ENCODE peak calls at places on chromosomes 6 and 20, in ten cellular contexts. C, I, H, Z, Q, W, G, V, J and P are unnamed samples. For H3K4me1, the result is how much of the 10 kb centered on the place peaks cover.

GRCh38 chr6:32858194-32858593 is 4.2 kb downstream of the PSMB9 start:
- DNase-seq in C (no peak), I (no peak), H (no peak), Z (no peak), Q (no peak), W (no peak), G (no peak), V (no peak), J (no peak), P (no peak)

GRCh38 chr6:14824835-14825223 is 421.0 kb upstream of the JARID2 start:
- DNase-seq in C (no peak), I (no peak), H (no peak), Z (no peak), Q (no peak), W (no peak), G (no peak), V (no peak), J (no peak), P (no peak)

GRCh38 chr20:31856516-31856915 is 11.1 kb upstream of the FOXS1 start:
- DNase-seq in C (no peak), I (no peak), H (no peak), Z (no peak), Q (no peak), W (no peak), G (no peak), V (no peak), J (no peak), P (no peak)

GRCh38 chr6:145891126-145891525 is 73.0 kb downstream of the SHPRH start:
- DNase-seq in C (peak), I (no peak), H (no peak), Z (no peak), Q (no peak), W (no peak), G (no peak), V (no peak), J (no peak), P (no peak)

GRCh38 chr20:17614176-17614811 is 44.4 kb downstream of the DSTN start:
- DNase-seq in C (peak), I (peak), H (no peak), Z (peak), Q (no peak), W (peak), G (peak), V (no peak), J (no peak), P (peak)

GRCh38 chr6:37024665-37025337 is 19.3 kb downstream of the FGD2 start:
- DNase-seq in C (peak), I (peak), H (peak), Z (no peak), Q (peak), W (no peak), G (no peak), V (no peak), J (no peak), P (no peak)

GRCh38 chr20:20734475-20734948 is 22.1 kb upstream of the RALGAPA2 start:
- DNase-seq in C (no peak), I (no peak), H (no peak), Z (no peak), Q (no peak), W (no peak), G (no peak), V (no peak), J (no peak), P (no peak)

GRCh38 chr20:38139156-38139912 is 25.7 kb downstream of the TGM2 start:
- DNase-seq in C (no peak), I (no peak), H (no peak), Z (no peak), Q (no peak), W (no peak), G (no peak), V (no peak), J (no peak), P (peak)

GRCh38 chr6:140051521-140052455 is 677.3 kb upstream of the CITED2 start:
- DNase-seq in C (peak), I (no peak), H (peak), Z (no peak), Q (no peak), W (no peak), G (no peak), V (no peak), J (no peak), P (no peak)

GRCh38 chr6:52538252-52538905 is 38.5 kb downstream of the TRAM2 start:
- DNase-seq in C (peak), I (no peak), H (no peak), Z (no peak), Q (no peak), W (no peak), G (no peak), V (no peak), J (no peak), P (no peak)

GRCh38 chr6:170271771-170272314 is 19.0 kb downstream of the DLL1 start:
- DNase-seq in C (no peak), I (no peak), H (no peak), Z (peak), Q (no peak), W (no peak), G (peak), V (no peak), J (peak), P (peak)

GRCh38 chr6:29797120-29797519 is 30.5 kb upstream of the HLA-G start:
- DNase-seq in C (peak), I (no peak), H (peak), Z (no peak), Q (no peak), W (no peak), G (no peak), V (no peak), J (no peak), P (no peak)

GRCh38 chr6:118263929-118264486 is 284.1 kb upstream of the PLN start:
- DNase-seq in C (peak), I (no peak), H (peak), Z (no peak), Q (peak), W (no peak), G (no peak), V (no peak), J (peak), P (no peak)

GRCh38 chr6:157107915-157108651 is 215.2 kb downstream of the TMEM242 start:
- DNase-seq in C (peak), I (no peak), H (peak), Z (no peak), Q (no peak), W (no peak), G (no peak), V (no peak), J (no peak), P (no peak)

GRCh38 chr6:166640342-166641043 is 13.4 kb upstream of the RPS6KA2 start:
- DNase-seq in C (no peak), I (no peak), H (no peak), Z (no peak), Q (no peak), W (no peak), G (no peak), V (peak), J (no peak), P (no peak)

GRCh38 chr6:144659202-144659731 is 374.1 kb downstream of the UTRN start:
- DNase-seq in C (peak), I (peak), H (no peak), Z (peak), Q (no peak), W (no peak), G (no peak), V (no peak), J (no peak), P (no peak)

GRCh38 chr6:80022803-80023202 is 18.4 kb downstream of the TTK start:
- DNase-seq in C (peak), I (no peak), H (no peak), Z (no peak), Q (no peak), W (no peak), G (no peak), V (no peak), J (no peak), P (no peak)

GRCh38 chr20:15515706-15516105 is 1057.5 kb downstream of the KIF16B start:
- DNase-seq in C (no peak), I (no peak), H (peak), Z (no peak), Q (no peak), W (no peak), G (no peak), V (no peak), J (no peak), P (no peak)

GRCh38 chr20:35773154-35773751 is 1.4 kb downstream of the PHF20 start:
- DNase-seq in C (peak), I (peak), H (peak), Z (no peak), Q (no peak), W (no peak), G (peak), V (peak), J (peak), P (no peak)
- H3K4me1 ChIP-seq in C (under half), I (under half), H (under half), Z (under half), Q (under half), W (under half), G (half or more), V (under half), J (half or more), P (under half)

GRCh38 chr6:138104618-138105213 is 2.5 kb downstream of the PERP start:
- DNase-seq in C (no peak), I (no peak), H (no peak), Z (no peak), Q (no peak), W (no peak), G (no peak), V (no peak), J (no peak), P (no peak)
- H3K4me3 ChIP-seq in C (no peak), I (peak), H (peak), Z (no peak), Q (no peak), W (no peak), G (no peak), V (no peak), J (no peak), P (peak)

DNA sequence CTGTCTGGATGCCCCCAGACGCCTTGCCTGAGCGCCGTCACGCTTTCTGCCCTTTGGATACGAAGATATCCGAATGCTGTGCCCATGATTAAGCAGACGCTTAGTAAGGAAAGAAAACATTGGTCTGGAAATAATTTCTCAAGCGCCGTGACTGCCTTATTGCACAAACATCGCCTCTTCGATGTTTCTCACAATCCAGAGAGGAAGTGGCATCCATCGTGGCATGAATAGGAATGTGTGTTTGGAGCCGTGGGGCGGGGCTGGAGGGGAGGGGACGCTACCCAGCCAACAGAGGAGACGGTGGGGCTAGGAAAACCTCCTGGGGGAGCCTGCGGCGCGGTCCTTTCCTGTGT is 564 bp upstream of the PPP1R14C start:
- DNase-seq in C (peak), I (peak), H (peak), Z (no peak), Q (no peak), W (no peak), G (no peak), V (peak), J (no peak), P (no peak)
- H3K4me1 ChIP-seq in C (under half), I (under half), H (under half), Z (under half), Q (under half), W (under half), G (under half), V (under half), J (under half), P (under half)

GRCh38 chr20:62924567-62925419 is 1.5 kb downstream of the DIDO1 start:
- DNase-seq in C (peak), I (peak), H (peak), Z (no peak), Q (no peak), W (no peak), G (peak), V (no peak), J (no peak), P (peak)
- H3K4me3 ChIP-seq in C (peak), I (peak), H (peak), Z (peak), Q (peak), W (peak), G (peak), V (peak), J (peak), P (peak)

GRCh38 chr6:125804264-125804663 is 13.5 kb downstream of the NCOA7 start:
- DNase-seq in C (no peak), I (no peak), H (no peak), Z (no peak), Q (no peak), W (no peak), G (no peak), V (no peak), J (no peak), P (no peak)
- H3K4me1 ChIP-seq in C (under half), I (under half), H (under half), Z (under half), Q (under half), W (under half), G (under half), V (under half), J (half or more), P (under half)

GRCh38 chr6:3788408-3789017 is 37.0 kb upstream of the PXDC1 start:
- DNase-seq in C (peak), I (no peak), H (no peak), Z (no peak), Q (no peak), W (no peak), G (no peak), V (no peak), J (no peak), P (peak)
- H3K4me3 ChIP-seq in C (no peak), I (no peak), H (no peak), Z (no peak), Q (no peak), W (no peak), G (no peak), V (no peak), J (no peak), P (peak)

DNA sequence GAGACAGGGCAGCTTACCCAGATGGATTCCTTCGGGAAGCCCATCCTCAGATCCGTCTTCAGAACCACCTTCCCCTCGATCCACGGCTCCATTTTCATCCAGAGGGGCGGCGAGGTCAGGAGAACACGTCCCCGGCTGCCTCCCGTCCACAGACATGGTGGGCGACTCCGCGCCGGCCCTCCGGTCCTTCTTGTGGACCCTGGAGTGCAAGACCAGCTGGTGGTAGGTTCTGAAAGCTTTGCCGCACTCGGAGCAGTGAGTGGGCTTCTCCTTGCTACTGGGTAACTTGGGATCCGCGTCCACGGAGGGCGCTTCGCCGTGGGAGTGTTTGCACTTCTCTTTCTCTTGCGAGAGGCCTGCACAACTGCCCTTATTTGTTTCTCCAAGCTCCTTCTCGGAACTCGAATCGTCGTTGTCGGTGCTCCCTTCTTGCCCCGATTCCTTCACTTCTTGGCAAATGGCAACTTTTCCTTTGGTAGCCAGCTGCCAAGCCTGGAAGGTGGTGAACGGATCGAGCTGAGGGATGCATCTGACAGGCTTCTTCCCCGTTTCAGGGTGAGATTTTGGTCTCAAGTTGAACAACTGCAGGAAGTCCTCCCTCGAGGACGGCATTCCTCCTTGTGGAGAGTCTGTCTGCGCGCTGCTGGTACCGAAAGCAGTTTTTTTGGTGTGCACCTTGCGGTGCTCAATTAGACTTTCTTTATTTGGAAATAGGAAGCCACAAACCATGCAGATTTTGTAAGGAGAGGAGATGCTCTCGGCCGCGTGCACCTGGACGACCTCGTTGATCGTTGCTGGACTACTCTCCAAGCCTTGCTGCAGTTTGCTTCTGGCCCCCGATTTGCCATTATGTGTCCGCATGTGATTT is 12.0 kb downstream of the ZNF217 start:
- DNase-seq in C (no peak), I (no peak), H (peak), Z (no peak), Q (no peak), W (peak), G (peak), V (peak), J (peak), P (no peak)
- H3K4me1 ChIP-seq in C (under half), I (under half), H (half or more), Z (half or more), Q (under half), W (under half), G (half or more), V (under half), J (half or more), P (under half)